ENCODE peak calls at places on chromosomes 2 and 18, in nine cellular contexts. One of them, this sample, is unnamed.

GRCh38 chr2:11160731-11161455 is 5.6 kb downstream of the SLC66A3 start:
- DNase-seq in aorta: no peak
- DNase-seq in CD8-positive, alpha-beta T cell: no peak
- DNase-seq in T47D: no peak
- DNase-seq in GM18507: no peak
- DNase-seq in tibial artery: no peak
- DNase-seq in Calu3: no peak
- DNase-seq in activated naive CD4-positive, alpha-beta T cell: no peak
- DNase-seq in stimulated activated CD8-positive, alpha-beta memory T cell treated with anti-CD3 and anti-CD28 coated beads, Interleukin-15, amount 100 ng/mL, for 24 hours: no peak
- DNase-seq in this sample: no peak

GRCh38 chr2:18991177-18992168 is 366.9 kb downstream of the OSR1 start:
- DNase-seq in aorta: peak
- DNase-seq in CD8-positive, alpha-beta T cell: no peak
- DNase-seq in T47D: peak
- DNase-seq in GM18507: no peak
- DNase-seq in tibial artery: peak
- DNase-seq in Calu3: peak
- DNase-seq in activated naive CD4-positive, alpha-beta T cell: no peak
- DNase-seq in stimulated activated CD8-positive, alpha-beta memory T cell treated with anti-CD3 and anti-CD28 coated beads, Interleukin-15, amount 100 ng/mL, for 24 hours: no peak
- DNase-seq in this sample: no peak

GRCh38 chr2:131682122-131682944 is 154.6 kb downstream of the CCDC74A start:
- DNase-seq in aorta: peak
- DNase-seq in CD8-positive, alpha-beta T cell: peak
- DNase-seq in T47D: peak
- DNase-seq in GM18507: peak
- DNase-seq in tibial artery: peak
- DNase-seq in Calu3: peak
- DNase-seq in activated naive CD4-positive, alpha-beta T cell: peak
- DNase-seq in stimulated activated CD8-positive, alpha-beta memory T cell treated with anti-CD3 and anti-CD28 coated beads, Interleukin-15, amount 100 ng/mL, for 24 hours: peak
- DNase-seq in this sample: peak

GRCh38 chr2:204436267-204436666 is 109.0 kb upstream of the PARD3B start:
- DNase-seq in aorta: no peak
- DNase-seq in CD8-positive, alpha-beta T cell: no peak
- DNase-seq in T47D: no peak
- DNase-seq in GM18507: no peak
- DNase-seq in tibial artery: no peak
- DNase-seq in Calu3: no peak
- DNase-seq in activated naive CD4-positive, alpha-beta T cell: no peak
- DNase-seq in stimulated activated CD8-positive, alpha-beta memory T cell treated with anti-CD3 and anti-CD28 coated beads, Interleukin-15, amount 100 ng/mL, for 24 hours: no peak
- DNase-seq in this sample: no peak

GRCh38 chr18:75529394-75529793 is 101.9 kb upstream of the SMIM21 start:
- DNase-seq in aorta: no peak
- DNase-seq in CD8-positive, alpha-beta T cell: no peak
- DNase-seq in T47D: no peak
- DNase-seq in GM18507: no peak
- DNase-seq in tibial artery: no peak
- DNase-seq in Calu3: no peak
- DNase-seq in activated naive CD4-positive, alpha-beta T cell: no peak
- DNase-seq in stimulated activated CD8-positive, alpha-beta memory T cell treated with anti-CD3 and anti-CD28 coated beads, Interleukin-15, amount 100 ng/mL, for 24 hours: no peak
- DNase-seq in this sample: no peak

GRCh38 chr18:55320399-55321255 is 267.4 kb downstream of the TCF4 start:
- DNase-seq in aorta: no peak
- DNase-seq in CD8-positive, alpha-beta T cell: no peak
- DNase-seq in T47D: no peak
- DNase-seq in GM18507: no peak
- DNase-seq in tibial artery: no peak
- DNase-seq in Calu3: no peak
- DNase-seq in activated naive CD4-positive, alpha-beta T cell: no peak
- DNase-seq in stimulated activated CD8-positive, alpha-beta memory T cell treated with anti-CD3 and anti-CD28 coated beads, Interleukin-15, amount 100 ng/mL, for 24 hours: no peak
- DNase-seq in this sample: no peak

GRCh38 chr18:79361766-79362522 is 33.8 kb upstream of the NFATC1 start:
- DNase-seq in aorta: no peak
- DNase-seq in CD8-positive, alpha-beta T cell: no peak
- DNase-seq in T47D: no peak
- DNase-seq in GM18507: no peak
- DNase-seq in tibial artery: no peak
- DNase-seq in Calu3: no peak
- DNase-seq in activated naive CD4-positive, alpha-beta T cell: no peak
- DNase-seq in stimulated activated CD8-positive, alpha-beta memory T cell treated with anti-CD3 and anti-CD28 coated beads, Interleukin-15, amount 100 ng/mL, for 24 hours: no peak
- DNase-seq in this sample: no peak

GRCh38 chr2:65113816-65114215 is 16.1 kb downstream of the RAB1A start:
- DNase-seq in aorta: no peak
- DNase-seq in CD8-positive, alpha-beta T cell: no peak
- DNase-seq in T47D: no peak
- DNase-seq in GM18507: no peak
- DNase-seq in tibial artery: no peak
- DNase-seq in Calu3: no peak
- DNase-seq in activated naive CD4-positive, alpha-beta T cell: no peak
- DNase-seq in stimulated activated CD8-positive, alpha-beta memory T cell treated with anti-CD3 and anti-CD28 coated beads, Interleukin-15, amount 100 ng/mL, for 24 hours: no peak
- DNase-seq in this sample: no peak

GRCh38 chr2:200747668-200748618 is 63.8 kb upstream of the BZW1 start:
- DNase-seq in aorta: no peak
- DNase-seq in CD8-positive, alpha-beta T cell: no peak
- DNase-seq in T47D: no peak
- DNase-seq in GM18507: no peak
- DNase-seq in tibial artery: no peak
- DNase-seq in Calu3: no peak
- DNase-seq in activated naive CD4-positive, alpha-beta T cell: no peak
- DNase-seq in stimulated activated CD8-positive, alpha-beta memory T cell treated with anti-CD3 and anti-CD28 coated beads, Interleukin-15, amount 100 ng/mL, for 24 hours: no peak
- DNase-seq in this sample: no peak

GRCh38 chr2:112917856-112918255 is 6.9 kb downstream of the IL37 start:
- DNase-seq in aorta: no peak
- DNase-seq in CD8-positive, alpha-beta T cell: no peak
- DNase-seq in T47D: no peak
- DNase-seq in GM18507: no peak
- DNase-seq in tibial artery: no peak
- DNase-seq in Calu3: no peak
- DNase-seq in activated naive CD4-positive, alpha-beta T cell: no peak
- DNase-seq in stimulated activated CD8-positive, alpha-beta memory T cell treated with anti-CD3 and anti-CD28 coated beads, Interleukin-15, amount 100 ng/mL, for 24 hours: no peak
- DNase-seq in this sample: no peak

GRCh38 chr18:61889541-61889940 is 3.3 kb downstream of the RNF152 start:
- DNase-seq in aorta: no peak
- DNase-seq in CD8-positive, alpha-beta T cell: no peak
- DNase-seq in T47D: no peak
- DNase-seq in GM18507: no peak
- DNase-seq in tibial artery: no peak
- DNase-seq in Calu3: no peak
- DNase-seq in activated naive CD4-positive, alpha-beta T cell: no peak
- DNase-seq in stimulated activated CD8-positive, alpha-beta memory T cell treated with anti-CD3 and anti-CD28 coated beads, Interleukin-15, amount 100 ng/mL, for 24 hours: no peak
- DNase-seq in this sample: no peak

GRCh38 chr2:11573418-11574175 is 39.8 kb downstream of the GREB1 start:
- DNase-seq in aorta: peak
- DNase-seq in CD8-positive, alpha-beta T cell: no peak
- DNase-seq in T47D: no peak
- DNase-seq in GM18507: no peak
- DNase-seq in tibial artery: no peak
- DNase-seq in Calu3: no peak
- DNase-seq in activated naive CD4-positive, alpha-beta T cell: no peak
- DNase-seq in stimulated activated CD8-positive, alpha-beta memory T cell treated with anti-CD3 and anti-CD28 coated beads, Interleukin-15, amount 100 ng/mL, for 24 hours: no peak
- DNase-seq in this sample: no peak

GRCh38 chr2:221034973-221035372 is 537.1 kb downstream of the EPHA4 start:
- DNase-seq in aorta: no peak
- DNase-seq in CD8-positive, alpha-beta T cell: no peak
- DNase-seq in T47D: no peak
- DNase-seq in GM18507: no peak
- DNase-seq in tibial artery: no peak
- DNase-seq in Calu3: no peak
- DNase-seq in activated naive CD4-positive, alpha-beta T cell: no peak
- DNase-seq in stimulated activated CD8-positive, alpha-beta memory T cell treated with anti-CD3 and anti-CD28 coated beads, Interleukin-15, amount 100 ng/mL, for 24 hours: no peak
- DNase-seq in this sample: no peak

GRCh38 chr2:110881908-110882307 is 149.5 kb downstream of the ACOXL start:
- DNase-seq in aorta: no peak
- DNase-seq in CD8-positive, alpha-beta T cell: no peak
- DNase-seq in T47D: no peak
- DNase-seq in GM18507: no peak
- DNase-seq in tibial artery: no peak
- DNase-seq in Calu3: no peak
- DNase-seq in activated naive CD4-positive, alpha-beta T cell: no peak
- DNase-seq in stimulated activated CD8-positive, alpha-beta memory T cell treated with anti-CD3 and anti-CD28 coated beads, Interleukin-15, amount 100 ng/mL, for 24 hours: no peak
- DNase-seq in this sample: no peak

GRCh38 chr2:110948027-110948687 is 172.6 kb upstream of the BCL2L11 start:
- DNase-seq in aorta: no peak
- DNase-seq in CD8-positive, alpha-beta T cell: no peak
- DNase-seq in T47D: no peak
- DNase-seq in GM18507: no peak
- DNase-seq in tibial artery: no peak
- DNase-seq in Calu3: no peak
- DNase-seq in activated naive CD4-positive, alpha-beta T cell: no peak
- DNase-seq in stimulated activated CD8-positive, alpha-beta memory T cell treated with anti-CD3 and anti-CD28 coated beads, Interleukin-15, amount 100 ng/mL, for 24 hours: no peak
- DNase-seq in this sample: no peak

GRCh38 chr18:76350134-76351025 is 144.7 kb downstream of the ZNF516 start:
- DNase-seq in aorta: no peak
- DNase-seq in CD8-positive, alpha-beta T cell: no peak
- DNase-seq in T47D: no peak
- DNase-seq in GM18507: no peak
- DNase-seq in tibial artery: no peak
- DNase-seq in Calu3: no peak
- DNase-seq in activated naive CD4-positive, alpha-beta T cell: no peak
- DNase-seq in stimulated activated CD8-positive, alpha-beta memory T cell treated with anti-CD3 and anti-CD28 coated beads, Interleukin-15, amount 100 ng/mL, for 24 hours: no peak
- DNase-seq in this sample: no peak

GRCh38 chr2:211423018-211423417 is 866.6 kb downstream of the CPS1 start:
- DNase-seq in aorta: no peak
- DNase-seq in CD8-positive, alpha-beta T cell: no peak
- DNase-seq in T47D: no peak
- DNase-seq in GM18507: no peak
- DNase-seq in tibial artery: no peak
- DNase-seq in Calu3: no peak
- DNase-seq in activated naive CD4-positive, alpha-beta T cell: no peak
- DNase-seq in stimulated activated CD8-positive, alpha-beta memory T cell treated with anti-CD3 and anti-CD28 coated beads, Interleukin-15, amount 100 ng/mL, for 24 hours: no peak
- DNase-seq in this sample: no peak

GRCh38 chr2:238872026-238872425 is 24.1 kb downstream of the TWIST2 start:
- DNase-seq in aorta: no peak
- DNase-seq in CD8-positive, alpha-beta T cell: no peak
- DNase-seq in T47D: no peak
- DNase-seq in GM18507: no peak
- DNase-seq in tibial artery: no peak
- DNase-seq in Calu3: no peak
- DNase-seq in activated naive CD4-positive, alpha-beta T cell: no peak
- DNase-seq in stimulated activated CD8-positive, alpha-beta memory T cell treated with anti-CD3 and anti-CD28 coated beads, Interleukin-15, amount 100 ng/mL, for 24 hours: no peak
- DNase-seq in this sample: no peak

GRCh38 chr18:76149284-76149683 is 345.8 kb downstream of the ZNF516 start:
- DNase-seq in aorta: no peak
- DNase-seq in CD8-positive, alpha-beta T cell: no peak
- DNase-seq in T47D: no peak
- DNase-seq in GM18507: no peak
- DNase-seq in tibial artery: no peak
- DNase-seq in Calu3: no peak
- DNase-seq in activated naive CD4-positive, alpha-beta T cell: no peak
- DNase-seq in stimulated activated CD8-positive, alpha-beta memory T cell treated with anti-CD3 and anti-CD28 coated beads, Interleukin-15, amount 100 ng/mL, for 24 hours: no peak
- DNase-seq in this sample: no peak

GRCh38 chr18:4233468-4233867 is 221.6 kb downstream of the DLGAP1 start:
- DNase-seq in aorta: no peak
- DNase-seq in CD8-positive, alpha-beta T cell: no peak
- DNase-seq in T47D: no peak
- DNase-seq in GM18507: no peak
- DNase-seq in tibial artery: no peak
- DNase-seq in Calu3: no peak
- DNase-seq in activated naive CD4-positive, alpha-beta T cell: no peak
- DNase-seq in stimulated activated CD8-positive, alpha-beta memory T cell treated with anti-CD3 and anti-CD28 coated beads, Interleukin-15, amount 100 ng/mL, for 24 hours: no peak
- DNase-seq in this sample: no peak

GRCh38 chr18:66560092-66560491 is 43.8 kb downstream of the CDH19 start:
- DNase-seq in aorta: no peak
- DNase-seq in CD8-positive, alpha-beta T cell: no peak
- DNase-seq in T47D: no peak
- DNase-seq in GM18507: no peak
- DNase-seq in tibial artery: no peak
- DNase-seq in Calu3: peak
- DNase-seq in activated naive CD4-positive, alpha-beta T cell: no peak
- DNase-seq in stimulated activated CD8-positive, alpha-beta memory T cell treated with anti-CD3 and anti-CD28 coated beads, Interleukin-15, amount 100 ng/mL, for 24 hours: no peak
- DNase-seq in this sample: no peak

GRCh38 chr2:63614448-63614968 is 25.7 kb downstream of the MDH1 start:
- DNase-seq in aorta: no peak
- DNase-seq in CD8-positive, alpha-beta T cell: no peak
- DNase-seq in T47D: no peak
- DNase-seq in GM18507: no peak
- DNase-seq in tibial artery: no peak
- DNase-seq in Calu3: peak
- DNase-seq in activated naive CD4-positive, alpha-beta T cell: no peak
- DNase-seq in stimulated activated CD8-positive, alpha-beta memory T cell treated with anti-CD3 and anti-CD28 coated beads, Interleukin-15, amount 100 ng/mL, for 24 hours: no peak
- DNase-seq in this sample: no peak

GRCh38 chr2:10332402-10333246 is 29.9 kb downstream of the HPCAL1 start:
- DNase-seq in aorta: no peak
- DNase-seq in CD8-positive, alpha-beta T cell: no peak
- DNase-seq in T47D: no peak
- DNase-seq in GM18507: no peak
- DNase-seq in tibial artery: no peak
- DNase-seq in Calu3: no peak
- DNase-seq in activated naive CD4-positive, alpha-beta T cell: no peak
- DNase-seq in stimulated activated CD8-positive, alpha-beta memory T cell treated with anti-CD3 and anti-CD28 coated beads, Interleukin-15, amount 100 ng/mL, for 24 hours: no peak
- DNase-seq in this sample: no peak

GRCh38 chr18:46917808-46918600 is 602 bp downstream of the KATNAL2 start:
- DNase-seq in aorta: no peak
- DNase-seq in CD8-positive, alpha-beta T cell: no peak
- DNase-seq in T47D: peak
- DNase-seq in GM18507: peak
- DNase-seq in tibial artery: peak
- DNase-seq in Calu3: peak
- DNase-seq in activated naive CD4-positive, alpha-beta T cell: no peak
- DNase-seq in stimulated activated CD8-positive, alpha-beta memory T cell treated with anti-CD3 and anti-CD28 coated beads, Interleukin-15, amount 100 ng/mL, for 24 hours: no peak
- DNase-seq in this sample: peak

GRCh38 chr2:142876423-142876822 is 1.0 kb upstream of the KYNU start:
- DNase-seq in aorta: no peak
- DNase-seq in CD8-positive, alpha-beta T cell: no peak
- DNase-seq in T47D: no peak
- DNase-seq in GM18507: no peak
- DNase-seq in tibial artery: no peak
- DNase-seq in Calu3: no peak
- DNase-seq in activated naive CD4-positive, alpha-beta T cell: no peak
- DNase-seq in stimulated activated CD8-positive, alpha-beta memory T cell treated with anti-CD3 and anti-CD28 coated beads, Interleukin-15, amount 100 ng/mL, for 24 hours: no peak
- DNase-seq in this sample: no peak

GRCh38 chr18:60826346-60826745 is 453.8 kb upstream of the MC4R start:
- DNase-seq in aorta: no peak
- DNase-seq in CD8-positive, alpha-beta T cell: no peak
- DNase-seq in T47D: no peak
- DNase-seq in GM18507: no peak
- DNase-seq in tibial artery: no peak
- DNase-seq in Calu3: no peak
- DNase-seq in activated naive CD4-positive, alpha-beta T cell: no peak
- DNase-seq in stimulated activated CD8-positive, alpha-beta memory T cell treated with anti-CD3 and anti-CD28 coated beads, Interleukin-15, amount 100 ng/mL, for 24 hours: no peak
- DNase-seq in this sample: no peak

GRCh38 chr2:236661064-236661761 is 91.6 kb downstream of the ACKR3 start:
- DNase-seq in aorta: no peak
- DNase-seq in CD8-positive, alpha-beta T cell: no peak
- DNase-seq in T47D: no peak
- DNase-seq in GM18507: no peak
- DNase-seq in tibial artery: peak
- DNase-seq in Calu3: no peak
- DNase-seq in activated naive CD4-positive, alpha-beta T cell: no peak
- DNase-seq in stimulated activated CD8-positive, alpha-beta memory T cell treated with anti-CD3 and anti-CD28 coated beads, Interleukin-15, amount 100 ng/mL, for 24 hours: no peak
- DNase-seq in this sample: peak

GRCh38 chr18:499351-500229 is 911 bp downstream of the COLEC12 start:
- DNase-seq in aorta: no peak
- DNase-seq in CD8-positive, alpha-beta T cell: no peak
- DNase-seq in T47D: peak
- DNase-seq in GM18507: no peak
- DNase-seq in tibial artery: no peak
- DNase-seq in Calu3: no peak
- DNase-seq in activated naive CD4-positive, alpha-beta T cell: no peak
- DNase-seq in stimulated activated CD8-positive, alpha-beta memory T cell treated with anti-CD3 and anti-CD28 coated beads, Interleukin-15, amount 100 ng/mL, for 24 hours: no peak
- DNase-seq in this sample: peak

GRCh38 chr2:29309090-29310054 is 194.2 kb downstream of the CLIP4 start:
- DNase-seq in aorta: no peak
- DNase-seq in CD8-positive, alpha-beta T cell: peak
- DNase-seq in T47D: peak
- DNase-seq in GM18507: peak
- DNase-seq in tibial artery: peak
- DNase-seq in Calu3: peak
- DNase-seq in activated naive CD4-positive, alpha-beta T cell: no peak
- DNase-seq in stimulated activated CD8-positive, alpha-beta memory T cell treated with anti-CD3 and anti-CD28 coated beads, Interleukin-15, amount 100 ng/mL, for 24 hours: no peak
- DNase-seq in this sample: peak

GRCh38 chr2:88245109-88245508 is 75.0 kb downstream of the THNSL2 start:
- DNase-seq in aorta: no peak
- DNase-seq in CD8-positive, alpha-beta T cell: no peak
- DNase-seq in T47D: no peak
- DNase-seq in GM18507: no peak
- DNase-seq in tibial artery: no peak
- DNase-seq in Calu3: no peak
- DNase-seq in activated naive CD4-positive, alpha-beta T cell: no peak
- DNase-seq in stimulated activated CD8-positive, alpha-beta memory T cell treated with anti-CD3 and anti-CD28 coated beads, Interleukin-15, amount 100 ng/mL, for 24 hours: no peak
- DNase-seq in this sample: no peak